ENCODE peak calls at places on chromosome 10, in four cellular contexts. G is fibroblast of lung, Y is heart left ventricle, O is IMR-90. M is an unnamed sample. For H3K36me3 and H3K9me3, the result is how much of the 10 kb centered on the place peaks cover.

GRCh38 chr10:63539994-63540393 is 18.8 kb downstream of the REEP3 start:
- DNase-seq in O (no peak), Y (no peak), G (no peak), M (no peak)

GRCh38 chr10:44984671-44985101 is 6.1 kb upstream of the DEPP1 start:
- DNase-seq in G (no peak), O (no peak), Y (no peak), M (no peak)

GRCh38 chr10:127525686-127526085 is 23.4 kb upstream of the NPS start:
- DNase-seq in G (no peak), O (no peak), Y (no peak), M (no peak)

GRCh38 chr10:119755446-119755845 is 29.6 kb downstream of the INPP5F start:
- DNase-seq in G (no peak), Y (no peak), O (peak), M (no peak)

GRCh38 chr10:76341740-76342139 is 910.3 kb downstream of the LRMDA start:
- DNase-seq in O (no peak), G (no peak), Y (no peak), M (no peak)

GRCh38 chr10:92691591-92692084 is 1.9 kb downstream of the HHEX start:
- DNase-seq in O (no peak), Y (peak), G (no peak), M (peak)

GRCh38 chr10:48465860-48466521 is 138.9 kb downstream of the ARHGAP22 start:
- DNase-seq in O (no peak), G (no peak), Y (no peak), M (no peak)

GRCh38 chr10:7231420-7232414 is 179.1 kb downstream of the SFMBT2 start:
- DNase-seq in O (no peak), G (no peak), Y (no peak), M (no peak)

GRCh38 chr10:97771055-97771811 is 566 bp downstream of the SFRP5 start:
- DNase-seq in G (peak), O (peak), Y (peak), M (no peak)

GRCh38 chr10:3704565-3705360 is 80.2 kb downstream of the KLF6 start:
- DNase-seq in O (no peak), Y (no peak), G (no peak), M (no peak)

GRCh38 chr10:87775766-87776165 is 42.3 kb downstream of the ATAD1 start:
- DNase-seq in O (peak), G (peak), Y (no peak), M (no peak)

GRCh38 chr10:122307669-122308486 is 36.8 kb downstream of the BTBD16 start:
- DNase-seq in G (peak), Y (peak), O (peak), M (no peak)

GRCh38 chr10:31383810-31384588 is 65.0 kb downstream of the ZEB1 start:
- DNase-seq in Y (no peak), O (no peak), G (no peak), M (no peak)

GRCh38 chr10:129784891-129785290 is 179.2 kb downstream of the EBF3 start:
- DNase-seq in Y (peak), O (no peak), G (no peak), M (no peak)

GRCh38 chr10:17351506-17351905 is 102.9 kb downstream of the ST8SIA6 start:
- DNase-seq in Y (no peak), O (no peak), G (no peak), M (no peak)

GRCh38 chr10:17352583-17352982 is 101.8 kb downstream of the ST8SIA6 start:
- DNase-seq in Y (no peak), G (no peak), O (no peak), M (no peak)

GRCh38 chr10:17348111-17349008 is 106.0 kb downstream of the ST8SIA6 start:
- DNase-seq in O (peak), G (peak), Y (peak), M (no peak)

GRCh38 chr10:17349717-17350116 is 104.7 kb downstream of the ST8SIA6 start:
- DNase-seq in O (no peak), Y (no peak), G (peak), M (no peak)

GRCh38 chr10:17349009-17349349 is 105.4 kb downstream of the ST8SIA6 start:
- DNase-seq in G (no peak), O (no peak), Y (no peak), M (no peak)
- H3K4me3 ChIP-seq in G (peak), O (peak), Y (peak), M (no peak)

GRCh38 chr10:37831495-37832333 is 25.7 kb downstream of the ZNF248 start:
- DNase-seq in G (no peak), O (no peak), Y (no peak), M (no peak)
- H3K36me3 ChIP-seq in G (under half), O (under half), Y (under half), M (under half)

DNA sequence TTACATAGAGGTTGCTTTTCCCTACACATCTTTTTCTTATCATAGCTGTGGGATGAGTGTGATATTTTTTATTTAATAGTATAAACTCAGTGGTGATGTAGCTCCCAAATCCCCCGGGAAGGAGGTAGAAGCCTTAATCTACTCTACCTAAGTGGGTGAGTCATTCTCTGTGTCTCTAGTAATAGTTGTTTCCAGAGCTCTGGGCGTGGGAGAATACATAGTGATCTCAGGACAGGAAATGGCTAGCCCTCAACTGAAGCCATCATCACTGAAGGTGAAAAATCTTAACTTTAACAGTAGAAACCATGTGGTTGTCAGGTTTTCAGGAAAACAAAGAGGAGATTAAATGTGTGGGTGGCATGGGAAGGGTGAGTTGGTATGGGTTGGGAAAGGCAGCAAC is 278.4 kb downstream of the ANKRD30A start:
- DNase-seq in Y (no peak), O (no peak), G (no peak), M (no peak)
- H3K9me3 ChIP-seq in Y (under half), O (under half), G (under half), M (under half)

DNA sequence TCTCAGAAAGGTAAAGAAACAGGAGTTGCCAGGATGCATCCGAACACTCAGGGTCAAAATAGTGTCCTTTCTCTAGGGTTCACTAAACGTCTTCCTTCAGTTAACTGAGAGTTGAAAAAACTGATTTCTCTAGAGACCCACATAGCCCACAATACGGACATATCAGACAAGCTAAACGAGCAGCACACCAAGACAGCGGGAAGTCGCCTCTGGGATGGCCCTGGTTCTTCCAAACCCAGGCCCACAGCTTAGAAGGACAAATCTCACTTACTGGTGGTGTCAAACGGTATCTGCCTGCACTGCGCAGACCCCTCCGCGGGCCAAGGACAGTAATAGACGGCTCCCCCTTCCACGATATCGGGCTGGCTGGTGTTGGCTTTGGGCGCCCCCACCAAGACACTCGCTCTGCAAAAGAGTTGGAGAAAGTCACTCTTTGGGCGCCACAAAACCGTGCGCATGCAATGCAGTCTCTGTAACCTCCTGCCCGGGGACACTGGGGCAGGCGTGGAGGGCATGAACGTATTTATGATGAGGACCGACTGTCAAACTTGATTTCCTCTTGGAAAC is 1.1 kb downstream of the ITGA8 start:
- DNase-seq in G (no peak), O (no peak), Y (no peak), M (no peak)
- H3K4me3 ChIP-seq in G (peak), O (no peak), Y (peak), M (no peak)